ENCODE peak calls at places on chromosomes 7 and 10, in eight cellular contexts. X is RWPE2; J is aorta; Z is GM12878; S is CD8-positive, alpha-beta memory T cell; W is thoracic aorta; G is hepatocyte; A is heart right ventricle. Q is an unnamed sample.

GRCh38 chr10:49177391-49178355 is 10.5 kb downstream of the TMEM273 start:
- DNase-seq in X (no peak), J (peak; percentile 77), Z (peak; percentile 85), S (peak; percentile 27), W (peak; percentile 31), G (peak; percentile 61), A (peak; percentile 60), Q (no peak)

GRCh38 chr10:87642486-87642885 is 17.2 kb upstream of the PAPSS2 start:
- DNase-seq in X (no peak), J (no peak), Z (no peak), S (no peak), W (no peak), G (no peak), A (no peak), Q (no peak)

GRCh38 chr10:13944901-13945300 is 358.1 kb downstream of the PRPF18 start:
- DNase-seq in X (no peak), J (no peak), Z (no peak), S (no peak), W (no peak), G (no peak), A (no peak), Q (no peak)

GRCh38 chr10:70479161-70479531 is 579 bp downstream of the PALD1 start:
- DNase-seq in X (no peak), J (no peak), Z (no peak), S (no peak), W (no peak), G (no peak), A (no peak), Q (no peak)

GRCh38 chr7:80142853-80143580 is 8.4 kb downstream of the GNAI1 start:
- DNase-seq in X (no peak), J (no peak), Z (no peak), S (no peak), W (no peak), G (no peak), A (no peak), Q (no peak)

GRCh38 chr10:33534455-33534854 is 200.0 kb upstream of the NRP1 start:
- DNase-seq in X (no peak), J (no peak), Z (no peak), S (no peak), W (no peak), G (no peak), A (no peak), Q (no peak)

GRCh38 chr10:32315426-32315825 is 31.5 kb downstream of the EPC1 start:
- DNase-seq in X (no peak), J (no peak), Z (no peak), S (no peak), W (no peak), G (no peak), A (no peak), Q (no peak)

GRCh38 chr10:116741391-116742351 is 695 bp downstream of the HSPA12A start:
- DNase-seq in X (no peak), J (peak; percentile 59), Z (no peak), S (no peak), W (no peak), G (peak; percentile 46), A (peak; percentile 47), Q (no peak)

GRCh38 chr7:30241767-30242166 is 42.6 kb upstream of the ZNRF2 start:
- DNase-seq in X (no peak), J (no peak), Z (no peak), S (no peak), W (no peak), G (no peak), A (no peak), Q (no peak)

GRCh38 chr7:30244340-30244739 is 40.1 kb upstream of the ZNRF2 start:
- DNase-seq in X (no peak), J (no peak), Z (no peak), S (no peak), W (no peak), G (no peak), A (no peak), Q (no peak)

GRCh38 chr7:30237271-30237695 is 47.1 kb upstream of the ZNRF2 start:
- DNase-seq in X (no peak), J (peak; percentile 56), Z (no peak), S (no peak), W (no peak), G (no peak), A (no peak), Q (no peak)

GRCh38 chr7:30240401-30240800 is 44.0 kb upstream of the ZNRF2 start:
- DNase-seq in X (no peak), J (no peak), Z (no peak), S (no peak), W (no peak), G (no peak), A (no peak), Q (no peak)

GRCh38 chr7:30238721-30239441 is 45.5 kb upstream of the ZNRF2 start:
- DNase-seq in X (peak; percentile 80), J (peak; percentile 78), Z (peak; percentile 75), S (no peak), W (no peak), G (peak; percentile 60), A (peak; percentile 36), Q (no peak)
- H3K4me3 ChIP-seq in X (no peak overlapping the region), J (no peak overlapping the region), Z (no peak overlapping the region), S (no peak overlapping the region), W (no peak overlapping the region), G (no peak overlapping the region), A (no peak overlapping the region), Q (no peak overlapping the region)

DNA sequence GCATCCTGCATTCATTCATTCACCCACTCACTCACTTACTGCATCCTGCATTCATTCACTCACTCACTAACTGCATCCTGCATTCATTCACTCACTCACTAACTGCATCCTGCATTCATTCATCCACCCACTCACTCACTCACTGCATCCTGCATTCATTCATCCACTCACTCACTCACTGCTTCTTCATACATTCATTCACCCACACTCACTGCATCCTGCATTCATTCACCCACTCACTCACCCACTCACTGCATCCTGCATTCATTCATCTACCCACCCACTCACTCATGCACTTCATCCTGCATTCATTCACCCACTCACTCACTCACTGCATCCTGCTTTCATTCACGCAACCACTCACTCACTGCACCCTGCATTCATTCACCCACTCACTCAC is 1.5 kb upstream of the SNX8 start:
- DNase-seq in X (no peak), J (no peak), Z (no peak), S (no peak), W (no peak), G (no peak), A (no peak), Q (no peak)
- H3K4me3 ChIP-seq in X (no peak overlapping the region), J (no peak overlapping the region), Z (no peak overlapping the region), S (no peak overlapping the region), W (no peak overlapping the region), G (no peak overlapping the region), A (no peak overlapping the region), Q (no peak overlapping the region)

GRCh38 chr10:96513686-96514551 is at the start of gene TLL2:
- DNase-seq in X (peak; percentile 88), J (peak; percentile 87), Z (no peak), S (peak; percentile 47), W (peak; percentile 45), G (peak; percentile 91), A (peak; percentile 90), Q (peak; percentile 74)

GRCh38 chr10:96512997-96513685 is 585 bp downstream of the TLL2 start:
- DNase-seq in X (no peak), J (no peak), Z (no peak), S (peak; percentile 37), W (no peak), G (peak; percentile 42), A (peak; percentile 36), Q (no peak)

GRCh38 chr10:96512524-96512991 is 1.2 kb downstream of the TLL2 start:
- DNase-seq in X (no peak), J (no peak), Z (no peak), S (no peak), W (no peak), G (peak; percentile 58), A (peak; percentile 36), Q (no peak)

GRCh38 chr10:96509017-96509641 is 4.6 kb downstream of the TLL2 start:
- DNase-seq in X (no peak), J (no peak), Z (no peak), S (no peak), W (no peak), G (no peak), A (no peak), Q (no peak)

GRCh38 chr10:96511044-96511945 is 2.4 kb downstream of the TLL2 start:
- DNase-seq in X (no peak), J (no peak), Z (no peak), S (no peak), W (no peak), G (peak; percentile 58), A (no peak), Q (peak; percentile 54)
- H3K4me3 ChIP-seq in X (no peak overlapping the region), J (no peak overlapping the region), Z (no peak overlapping the region), S (no peak overlapping the region), W (no peak overlapping the region), G (no peak overlapping the region), A (no peak overlapping the region), Q (no peak overlapping the region)

GRCh38 chr10:130202984-130203617 is 66.9 kb downstream of the GLRX3 start:
- DNase-seq in X (no peak), J (no peak), Z (no peak), S (no peak), W (no peak), G (no peak), A (no peak), Q (no peak)
- H3K4me3 ChIP-seq in X (no peak overlapping the region), J (no peak overlapping the region), Z (no peak overlapping the region), S (no peak overlapping the region), W (no peak overlapping the region), G (no peak overlapping the region), A (no peak overlapping the region), Q (no peak overlapping the region)

DNA sequence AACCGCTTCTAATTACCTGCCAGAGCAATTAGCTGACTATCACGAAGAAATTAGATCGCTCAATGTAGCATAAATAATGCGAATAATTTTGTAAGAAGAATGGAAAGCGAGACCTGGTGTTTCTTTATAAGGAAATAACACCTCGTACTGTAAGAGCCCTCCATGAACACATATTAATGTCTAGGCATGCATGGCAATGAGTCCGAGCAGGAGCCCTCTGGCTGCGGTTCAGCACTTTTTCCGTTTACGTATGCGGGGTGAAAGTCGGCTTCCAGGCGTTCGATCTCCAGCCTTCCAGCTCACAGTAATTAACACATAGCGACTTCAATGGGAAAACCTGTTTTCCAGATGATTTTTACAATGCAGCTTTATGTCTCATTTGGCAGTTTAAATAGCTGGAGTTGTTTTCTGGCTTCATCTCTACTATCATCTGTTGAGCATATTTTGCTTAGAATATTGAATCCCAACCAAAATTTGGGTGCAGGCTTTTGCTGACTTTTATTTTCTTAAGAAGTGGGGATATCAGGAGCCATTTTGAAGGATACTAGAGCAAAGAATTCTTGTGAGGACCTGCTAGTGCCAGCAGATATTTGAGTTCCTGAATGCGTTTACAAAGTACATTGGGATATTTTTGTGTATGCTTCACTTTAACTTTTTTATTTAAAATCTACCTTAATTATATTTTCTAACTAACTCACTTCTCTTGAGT is 7.2 kb upstream of the SP8 start:
- DNase-seq in X (no peak), J (no peak), Z (no peak), S (no peak), W (no peak), G (no peak), A (no peak), Q (no peak)
- H3K4me3 ChIP-seq in X (peak overlapping the region; percentile 2), J (no peak overlapping the region), Z (no peak overlapping the region), S (no peak overlapping the region), W (no peak overlapping the region), G (no peak overlapping the region), A (no peak overlapping the region), Q (no peak overlapping the region)

GRCh38 chr10:24382045-24382444 is 173.1 kb downstream of the KIAA1217 start:
- DNase-seq in X (no peak), J (no peak), Z (no peak), S (no peak), W (no peak), G (no peak), A (no peak), Q (no peak)
- H3K4me3 ChIP-seq in X (no peak overlapping the region), J (no peak overlapping the region), Z (no peak overlapping the region), S (no peak overlapping the region), W (no peak overlapping the region), G (no peak overlapping the region), A (no peak overlapping the region), Q (no peak overlapping the region)